ENCODE peak calls at places on chromosomes 16 and 17, in seven cellular contexts. N, J, D, R, X, K and Z are unnamed samples.

GRCh38 chr16:12569061-12569460 is 234.6 kb downstream of the CPPED1 start:
- DNase-seq in N (no peak), J (no peak), D (no peak), R (no peak), X (no peak), K (no peak), Z (no peak)

GRCh38 chr16:50301626-50302471 is 35.5 kb downstream of the ADCY7 start:
- DNase-seq in N (peak; percentile 67), J (peak; percentile 86), D (peak; percentile 30), R (no peak), X (no peak), K (peak; percentile 33), Z (peak; percentile 81)

GRCh38 chr16:29192329-29193247 is 207.7 kb downstream of the LAT start:
- DNase-seq in N (peak; percentile 67), J (no peak), D (no peak), R (peak; percentile 51), X (no peak), K (no peak), Z (peak; percentile 34)

GRCh38 chr16:2919511-2920255 is 8.0 kb downstream of the FLYWCH1 start:
- DNase-seq in N (no peak), J (peak; percentile 74), D (peak; percentile 39), R (peak; percentile 88), X (no peak), K (peak; percentile 61), Z (no peak)

GRCh38 chr16:23365602-23366240 is 63.6 kb downstream of the SCNN1B start:
- DNase-seq in N (no peak), J (no peak), D (no peak), R (peak; percentile 55), X (no peak), K (no peak), Z (no peak)

GRCh38 chr17:37493249-37494027 is 3.7 kb downstream of the DUSP14 start:
- DNase-seq in N (no peak), J (peak; percentile 94), D (no peak), R (no peak), X (no peak), K (no peak), Z (no peak)

GRCh38 chr16:31734265-31734664 is 139.3 kb upstream of the ZNF267 start:
- DNase-seq in N (no peak), J (no peak), D (no peak), R (no peak), X (no peak), K (no peak), Z (no peak)

GRCh38 chr16:72860726-72861562 is 187.0 kb downstream of the ZFHX3 start:
- DNase-seq in N (no peak), J (no peak), D (no peak), R (peak; percentile 70), X (no peak), K (no peak), Z (no peak)

GRCh38 chr17:16969931-16970906 is 1.7 kb downstream of the TNFRSF13B start:
- DNase-seq in N (no peak), J (no peak), D (no peak), R (no peak), X (no peak), K (no peak), Z (no peak)

GRCh38 chr17:71980171-71980570 is 140.6 kb upstream of the SOX9 start:
- DNase-seq in N (no peak), J (no peak), D (no peak), R (no peak), X (no peak), K (no peak), Z (no peak)

GRCh38 chr17:61579961-61580360 is 11.1 kb downstream of the NACA2 start:
- DNase-seq in N (no peak), J (peak; percentile 28), D (no peak), R (no peak), X (no peak), K (no peak), Z (no peak)

GRCh38 chr16:5640883-5641282 is 543.3 kb upstream of the EEF2KMT start:
- DNase-seq in N (no peak), J (no peak), D (no peak), R (no peak), X (no peak), K (no peak), Z (no peak)

GRCh38 chr17:56819431-56820145 is 14.1 kb downstream of the C17orf67 start:
- DNase-seq in N (no peak), J (peak; percentile 67), D (peak; percentile 37), R (peak; percentile 89), X (no peak), K (peak; percentile 91), Z (no peak)

GRCh38 chr17:29569245-29569950 is 897 bp downstream of the TP53I13 start:
- DNase-seq in N (peak; percentile 66), J (peak; percentile 35), D (no peak), R (peak; percentile 56), X (no peak), K (no peak), Z (no peak)

GRCh38 chr16:1771864-1772361 is 570 bp upstream of the NME3 start:
- DNase-seq in N (no peak), J (no peak), D (no peak), R (no peak), X (no peak), K (no peak), Z (no peak)

GRCh38 chr17:51397361-51398127 is 137.2 kb downstream of the UTP18 start:
- DNase-seq in N (no peak), J (peak; percentile 45), D (no peak), R (no peak), X (no peak), K (peak; percentile 94), Z (no peak)

GRCh38 chr17:64585146-64585545 is 77.0 kb downstream of the SMURF2 start:
- DNase-seq in N (no peak), J (no peak), D (no peak), R (no peak), X (no peak), K (no peak), Z (no peak)

GRCh38 chr17:40422990-40423611 is 5.4 kb upstream of the TOP2A start:
- DNase-seq in N (no peak), J (no peak), D (no peak), R (no peak), X (no peak), K (peak; percentile 65), Z (no peak)

GRCh38 chr17:81961087-81961514 is at the start of gene NOTUM:
- DNase-seq in N (no peak), J (peak; percentile 12), D (no peak), R (no peak), X (no peak), K (peak; percentile 62), Z (no peak)

GRCh38 chr16:3074860-3075545 is 9.6 kb downstream of the IL32 start:
- DNase-seq in N (peak; percentile 83), J (no peak), D (peak; percentile 45), R (no peak), X (no peak), K (no peak), Z (no peak)

GRCh38 chr16:87194172-87194571 is 123.0 kb downstream of the C16orf95 start:
- DNase-seq in N (no peak), J (no peak), D (no peak), R (no peak), X (no peak), K (no peak), Z (no peak)

GRCh38 chr16:28924762-28925385 is at the start of gene RABEP2:
- DNase-seq in N (peak; percentile 98), J (peak; percentile 78), D (peak; percentile 93), R (peak; percentile 95), X (peak; percentile 93), K (peak; percentile 97), Z (peak; percentile 99)

GRCh38 chr16:82995927-82996441 is 369.2 kb downstream of the CDH13 start:
- DNase-seq in N (no peak), J (peak; percentile 88), D (peak; percentile 30), R (no peak), X (no peak), K (no peak), Z (no peak)

DNA sequence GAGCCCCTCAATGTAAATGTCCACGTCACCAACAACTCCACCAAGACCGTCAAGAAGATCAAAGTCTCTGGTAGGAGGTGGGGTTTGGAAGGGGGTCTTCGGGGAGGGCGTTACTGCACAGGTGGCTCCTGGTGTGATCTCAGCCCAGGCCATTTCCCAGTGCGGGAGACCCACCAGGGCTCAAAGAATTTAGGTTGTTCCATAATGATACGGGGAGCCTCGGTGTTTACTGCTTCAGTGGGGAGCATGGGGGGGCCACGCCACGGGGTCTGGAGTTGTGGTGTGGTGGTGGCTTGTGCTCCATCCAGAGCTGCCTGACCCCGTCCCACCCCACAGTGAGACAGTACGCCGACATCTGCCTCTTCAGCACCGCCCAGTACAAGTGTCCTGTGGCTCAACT is 7.8 kb downstream of the ARRB2 start:
- DNase-seq in N (no peak), J (no peak), D (no peak), R (no peak), X (no peak), K (no peak), Z (no peak)
- H3K4me1 ChIP-seq in N (no peaks in the 10 kb centered on the region), J (peaks cover 5% of the 10 kb centered on the region), D (no peaks in the 10 kb centered on the region), R (peaks cover 12% of the 10 kb centered on the region), X (peaks cover 24% of the 10 kb centered on the region), K (peaks cover 56% of the 10 kb centered on the region), Z (peaks cover 8% of the 10 kb centered on the region)

DNA sequence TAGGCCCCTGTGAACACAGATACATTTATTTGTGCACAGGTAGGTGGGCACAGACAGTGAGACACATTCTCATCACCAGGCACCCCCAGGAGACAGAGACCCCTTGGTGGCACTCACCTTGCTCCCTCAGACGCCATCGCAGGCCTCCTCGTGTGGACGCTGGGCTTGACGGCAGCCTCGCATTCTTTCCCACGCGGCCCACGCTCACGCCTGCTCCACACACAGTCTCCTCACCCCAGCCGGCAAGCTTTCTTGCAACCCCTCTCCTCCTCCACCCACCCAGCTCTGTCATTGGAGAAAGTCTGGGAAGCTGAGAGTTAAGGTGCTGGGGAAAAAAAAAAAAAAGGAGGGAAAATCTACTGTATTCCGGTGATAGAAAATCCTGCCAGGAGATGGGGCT is 14.8 kb downstream of the SGCA start:
- DNase-seq in N (peak; percentile 66), J (peak; percentile 24), D (peak; percentile 18), R (no peak), X (no peak), K (no peak), Z (no peak)
- H3K4me3 ChIP-seq in N (no peak overlapping the region), J (no peak overlapping the region), D (no peak overlapping the region), R (no peak overlapping the region), X (peak overlapping the region; percentile 9), K (no peak overlapping the region), Z (no peak overlapping the region)

GRCh38 chr17:74133726-74134125 is 69.8 kb upstream of the RPL38 start:
- DNase-seq in N (peak; percentile 22), J (no peak), D (no peak), R (no peak), X (no peak), K (no peak), Z (peak; percentile 30)

GRCh38 chr17:74132354-74132753 is 71.1 kb upstream of the RPL38 start:
- DNase-seq in N (no peak), J (no peak), D (no peak), R (no peak), X (no peak), K (no peak), Z (peak; percentile 15)

GRCh38 chr17:74134991-74135390 is 68.5 kb upstream of the RPL38 start:
- DNase-seq in N (no peak), J (no peak), D (no peak), R (no peak), X (no peak), K (no peak), Z (no peak)

GRCh38 chr17:74137416-74137815 is 66.1 kb upstream of the RPL38 start:
- DNase-seq in N (no peak), J (no peak), D (no peak), R (no peak), X (no peak), K (no peak), Z (peak; percentile 0)

GRCh38 chr17:74135391-74136167 is 67.9 kb upstream of the RPL38 start:
- DNase-seq in N (no peak), J (no peak), D (no peak), R (no peak), X (no peak), K (no peak), Z (peak; percentile 35)
- TF ChIP-seq CTCF in N (no peak), J (no peak), D (no peak), R (no peak), X (no peak), K (no peak), Z (no peak)

GRCh38 chr17:83101805-83102480 is 22.5 kb downstream of the METRNL start:
- DNase-seq in N (peak; percentile 89), J (no peak), D (peak; percentile 60), R (no peak), X (no peak), K (no peak), Z (no peak)
- H3K4me1 ChIP-seq in N (peaks cover 12% of the 10 kb centered on the region), J (peaks cover 28% of the 10 kb centered on the region), D (peaks cover 19% of the 10 kb centered on the region), R (peaks cover 22% of the 10 kb centered on the region), X (peaks cover 55% of the 10 kb centered on the region), K (peaks cover 10% of the 10 kb centered on the region), Z (peaks cover 9% of the 10 kb centered on the region)